ENCODE peak calls at places on chromosome 1, in five cellular contexts. D, U, M, J and R are unnamed samples.

GRCh38 chr1:167312871-167313270 is 92.2 kb downstream of the POU2F1 start:
- DNase-seq in D (no peak), M (no peak), J (no peak), U (no peak), R (no peak)

GRCh38 chr1:39988618-39989343 is 33.8 kb downstream of the MFSD2A start:
- DNase-seq in U (no peak), M (no peak), D (no peak), J (no peak), R (no peak)

GRCh38 chr1:154611150-154611865 is 3.3 kb upstream of the ADAR start:
- DNase-seq in D (no peak), M (no peak), J (no peak), U (no peak), R (no peak)

GRCh38 chr1:247113094-247113497 is 8.9 kb upstream of the ZNF669 start:
- DNase-seq in D (peak; percentile 23), U (peak; percentile 67), J (peak; percentile 18), M (no peak), R (no peak)

GRCh38 chr1:36881541-36881940 is 152.8 kb downstream of the GRIK3 start:
- DNase-seq in D (no peak), U (no peak), J (no peak), M (no peak), R (no peak)

GRCh38 chr1:6246497-6247295 is 2.7 kb downstream of the HES3 start:
- DNase-seq in M (peak; percentile 86), J (peak; percentile 88), D (peak; percentile 69), U (peak; percentile 85), R (peak; percentile 80)

GRCh38 chr1:240621249-240621648 is 9.3 kb upstream of the GREM2 start:
- DNase-seq in D (no peak), U (no peak), J (no peak), M (no peak), R (no peak)

GRCh38 chr1:194338241-194338948 is 1152.0 kb upstream of the B3GALT2 start:
- DNase-seq in U (no peak), J (no peak), D (peak; percentile 9), M (no peak), R (no peak)